ENCODE peak calls at places on chromosome 15, in eight cellular contexts. One of them, this sample, is unnamed.

GRCh38 chr15:59570364-59570763 is 41.2 kb upstream of the GCNT3 start:
- DNase-seq in WERI-Rb-1: no peak
- DNase-seq in SJSA1: no peak
- DNase-seq in AG10803: peak
- DNase-seq in mucosa of descending colon: peak
- DNase-seq in endodermal cell: no peak
- DNase-seq in NT2/D1: no peak
- DNase-seq in naive thymus-derived CD4-positive, alpha-beta T cell: no peak
- DNase-seq in this sample: no peak

GRCh38 chr15:56918907-56919707 is 663 bp downstream of the TCF12 start:
- DNase-seq in WERI-Rb-1: peak
- DNase-seq in SJSA1: peak
- DNase-seq in AG10803: peak
- DNase-seq in mucosa of descending colon: peak
- DNase-seq in endodermal cell: peak
- DNase-seq in NT2/D1: peak
- DNase-seq in naive thymus-derived CD4-positive, alpha-beta T cell: peak
- DNase-seq in this sample: peak

GRCh38 chr15:98155356-98155755 is 194.9 kb downstream of the ARRDC4 start:
- DNase-seq in WERI-Rb-1: no peak
- DNase-seq in SJSA1: no peak
- DNase-seq in AG10803: peak
- DNase-seq in mucosa of descending colon: no peak
- DNase-seq in endodermal cell: no peak
- DNase-seq in NT2/D1: no peak
- DNase-seq in naive thymus-derived CD4-positive, alpha-beta T cell: no peak
- DNase-seq in this sample: no peak

GRCh38 chr15:89090791-89091666 is 2.8 kb downstream of the ABHD2 start:
- DNase-seq in WERI-Rb-1: no peak
- DNase-seq in SJSA1: no peak
- DNase-seq in AG10803: peak
- DNase-seq in mucosa of descending colon: peak
- DNase-seq in endodermal cell: no peak
- DNase-seq in NT2/D1: no peak
- DNase-seq in naive thymus-derived CD4-positive, alpha-beta T cell: peak
- DNase-seq in this sample: peak

GRCh38 chr15:35852818-35853624 is 307.1 kb upstream of the DPH6 start:
- DNase-seq in WERI-Rb-1: no peak
- DNase-seq in SJSA1: no peak
- DNase-seq in AG10803: peak
- DNase-seq in mucosa of descending colon: no peak
- DNase-seq in endodermal cell: no peak
- DNase-seq in NT2/D1: no peak
- DNase-seq in naive thymus-derived CD4-positive, alpha-beta T cell: no peak
- DNase-seq in this sample: no peak

GRCh38 chr15:72306211-72306785 is 13.7 kb downstream of the CELF6 start:
- DNase-seq in WERI-Rb-1: peak
- DNase-seq in SJSA1: no peak
- DNase-seq in AG10803: peak
- DNase-seq in mucosa of descending colon: no peak
- DNase-seq in endodermal cell: peak
- DNase-seq in NT2/D1: peak
- DNase-seq in naive thymus-derived CD4-positive, alpha-beta T cell: peak
- DNase-seq in this sample: peak

GRCh38 chr15:36501063-36501678 is 78.3 kb upstream of the CDIN1 start:
- DNase-seq in WERI-Rb-1: peak
- DNase-seq in SJSA1: no peak
- DNase-seq in AG10803: peak
- DNase-seq in mucosa of descending colon: peak
- DNase-seq in endodermal cell: peak
- DNase-seq in NT2/D1: peak
- DNase-seq in naive thymus-derived CD4-positive, alpha-beta T cell: peak
- DNase-seq in this sample: peak

GRCh38 chr15:39851505-39852082 is 68.5 kb downstream of the GPR176 start:
- DNase-seq in WERI-Rb-1: no peak
- DNase-seq in SJSA1: no peak
- DNase-seq in AG10803: peak
- DNase-seq in mucosa of descending colon: no peak
- DNase-seq in endodermal cell: no peak
- DNase-seq in NT2/D1: no peak
- DNase-seq in naive thymus-derived CD4-positive, alpha-beta T cell: no peak
- DNase-seq in this sample: peak

GRCh38 chr15:62648954-62649353 is 393.6 kb upstream of the TPM1 start:
- DNase-seq in WERI-Rb-1: peak
- DNase-seq in SJSA1: no peak
- DNase-seq in AG10803: no peak
- DNase-seq in mucosa of descending colon: peak
- DNase-seq in endodermal cell: no peak
- DNase-seq in NT2/D1: no peak
- DNase-seq in naive thymus-derived CD4-positive, alpha-beta T cell: no peak
- DNase-seq in this sample: peak

GRCh38 chr15:33243869-33244268 is 49.4 kb upstream of the FMN1 start:
- DNase-seq in WERI-Rb-1: no peak
- DNase-seq in SJSA1: peak
- DNase-seq in AG10803: no peak
- DNase-seq in mucosa of descending colon: no peak
- DNase-seq in endodermal cell: no peak
- DNase-seq in NT2/D1: no peak
- DNase-seq in naive thymus-derived CD4-positive, alpha-beta T cell: no peak
- DNase-seq in this sample: peak

GRCh38 chr15:57156210-57156887 is 220.0 kb upstream of the CGNL1 start:
- DNase-seq in WERI-Rb-1: no peak
- DNase-seq in SJSA1: no peak
- DNase-seq in AG10803: peak
- DNase-seq in mucosa of descending colon: no peak
- DNase-seq in endodermal cell: no peak
- DNase-seq in NT2/D1: no peak
- DNase-seq in naive thymus-derived CD4-positive, alpha-beta T cell: no peak
- DNase-seq in this sample: no peak

GRCh38 chr15:85047271-85047948 is 65.8 kb downstream of the PDE8A start:
- DNase-seq in WERI-Rb-1: peak
- DNase-seq in SJSA1: peak
- DNase-seq in AG10803: peak
- DNase-seq in mucosa of descending colon: no peak
- DNase-seq in endodermal cell: no peak
- DNase-seq in NT2/D1: no peak
- DNase-seq in naive thymus-derived CD4-positive, alpha-beta T cell: no peak
- DNase-seq in this sample: peak

GRCh38 chr15:57969355-57969754 is 96.2 kb downstream of the ALDH1A2 start:
- DNase-seq in WERI-Rb-1: no peak
- DNase-seq in SJSA1: no peak
- DNase-seq in AG10803: no peak
- DNase-seq in mucosa of descending colon: peak
- DNase-seq in endodermal cell: no peak
- DNase-seq in NT2/D1: no peak
- DNase-seq in naive thymus-derived CD4-positive, alpha-beta T cell: no peak
- DNase-seq in this sample: peak

GRCh38 chr15:48717458-48717857 is 71.9 kb upstream of the FBN1 start:
- DNase-seq in WERI-Rb-1: no peak
- DNase-seq in SJSA1: no peak
- DNase-seq in AG10803: peak
- DNase-seq in mucosa of descending colon: no peak
- DNase-seq in endodermal cell: no peak
- DNase-seq in NT2/D1: no peak
- DNase-seq in naive thymus-derived CD4-positive, alpha-beta T cell: no peak
- DNase-seq in this sample: peak

GRCh38 chr15:55494927-55495326 is 13.1 kb downstream of the DNAAF4 start:
- DNase-seq in WERI-Rb-1: no peak
- DNase-seq in SJSA1: no peak
- DNase-seq in AG10803: no peak
- DNase-seq in mucosa of descending colon: no peak
- DNase-seq in endodermal cell: no peak
- DNase-seq in NT2/D1: no peak
- DNase-seq in naive thymus-derived CD4-positive, alpha-beta T cell: no peak
- DNase-seq in this sample: no peak

GRCh38 chr15:78174398-78174797 is 25.2 kb downstream of the IDH3A start:
- DNase-seq in WERI-Rb-1: no peak
- DNase-seq in SJSA1: no peak
- DNase-seq in AG10803: no peak
- DNase-seq in mucosa of descending colon: peak
- DNase-seq in endodermal cell: no peak
- DNase-seq in NT2/D1: no peak
- DNase-seq in naive thymus-derived CD4-positive, alpha-beta T cell: no peak
- DNase-seq in this sample: no peak

GRCh38 chr15:47265686-47266085 is 451.6 kb upstream of the SEMA6D start:
- DNase-seq in WERI-Rb-1: no peak
- DNase-seq in SJSA1: no peak
- DNase-seq in AG10803: no peak
- DNase-seq in mucosa of descending colon: no peak
- DNase-seq in endodermal cell: no peak
- DNase-seq in NT2/D1: no peak
- DNase-seq in naive thymus-derived CD4-positive, alpha-beta T cell: no peak
- DNase-seq in this sample: no peak
- H3K4me3 ChIP-seq in WERI-Rb-1: no peak
- H3K4me3 ChIP-seq in SJSA1: no peak
- H3K4me3 ChIP-seq in AG10803: no peak
- H3K4me3 ChIP-seq in mucosa of descending colon: no peak
- H3K4me3 ChIP-seq in endodermal cell: no peak
- H3K4me3 ChIP-seq in NT2/D1: no peak
- H3K4me3 ChIP-seq in naive thymus-derived CD4-positive, alpha-beta T cell: no peak
- H3K4me3 ChIP-seq in this sample: no peak

DNA sequence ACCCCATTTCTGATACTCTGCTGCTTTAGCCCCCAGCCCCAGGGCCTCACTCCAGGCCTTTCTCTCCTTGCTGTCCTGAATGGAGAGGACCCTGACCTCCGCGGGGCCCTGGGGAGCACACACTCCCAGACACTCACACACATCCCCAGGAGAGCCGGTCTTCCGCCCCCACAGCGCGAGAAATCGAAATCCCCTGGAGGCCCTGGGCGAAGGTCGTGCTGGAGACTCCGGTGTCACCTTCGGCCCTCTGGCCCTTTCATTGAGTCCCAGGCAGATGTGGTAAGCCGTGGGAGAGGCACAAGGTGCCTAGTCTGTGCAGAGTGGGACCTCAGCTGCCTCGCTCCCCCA is 844 bp upstream of the GOLGA8B start:
- DNase-seq in WERI-Rb-1: peak
- DNase-seq in SJSA1: no peak
- DNase-seq in AG10803: no peak
- DNase-seq in mucosa of descending colon: no peak
- DNase-seq in endodermal cell: peak
- DNase-seq in NT2/D1: no peak
- DNase-seq in naive thymus-derived CD4-positive, alpha-beta T cell: no peak
- DNase-seq in this sample: no peak
- H3K4me3 ChIP-seq in WERI-Rb-1: peak
- H3K4me3 ChIP-seq in SJSA1: peak
- H3K4me3 ChIP-seq in AG10803: peak
- H3K4me3 ChIP-seq in mucosa of descending colon: no peak
- H3K4me3 ChIP-seq in endodermal cell: peak
- H3K4me3 ChIP-seq in NT2/D1: peak
- H3K4me3 ChIP-seq in naive thymus-derived CD4-positive, alpha-beta T cell: peak
- H3K4me3 ChIP-seq in this sample: peak

GRCh38 chr15:32029409-32029861 is 880 bp upstream of the CHRNA7 start:
- DNase-seq in WERI-Rb-1: peak
- DNase-seq in SJSA1: no peak
- DNase-seq in AG10803: no peak
- DNase-seq in mucosa of descending colon: peak
- DNase-seq in endodermal cell: peak
- DNase-seq in NT2/D1: no peak
- DNase-seq in naive thymus-derived CD4-positive, alpha-beta T cell: no peak
- DNase-seq in this sample: no peak
- H3K4me3 ChIP-seq in WERI-Rb-1: peak
- H3K4me3 ChIP-seq in SJSA1: no peak
- H3K4me3 ChIP-seq in AG10803: no peak
- H3K4me3 ChIP-seq in mucosa of descending colon: no peak
- H3K4me3 ChIP-seq in endodermal cell: peak
- H3K4me3 ChIP-seq in NT2/D1: peak
- H3K4me3 ChIP-seq in naive thymus-derived CD4-positive, alpha-beta T cell: no peak
- H3K4me3 ChIP-seq in this sample: no peak

GRCh38 chr15:50426428-50426827 is 2.2 kb downstream of the USP8 start:
- DNase-seq in WERI-Rb-1: no peak
- DNase-seq in SJSA1: no peak
- DNase-seq in AG10803: no peak
- DNase-seq in mucosa of descending colon: no peak
- DNase-seq in endodermal cell: no peak
- DNase-seq in NT2/D1: no peak
- DNase-seq in naive thymus-derived CD4-positive, alpha-beta T cell: no peak
- DNase-seq in this sample: no peak

GRCh38 chr15:50424066-50424890 is at the start of gene USP8:
- DNase-seq in WERI-Rb-1: peak
- DNase-seq in SJSA1: peak
- DNase-seq in AG10803: peak
- DNase-seq in mucosa of descending colon: peak
- DNase-seq in endodermal cell: peak
- DNase-seq in NT2/D1: peak
- DNase-seq in naive thymus-derived CD4-positive, alpha-beta T cell: peak
- DNase-seq in this sample: peak

GRCh38 chr15:50431204-50431603 is 7.0 kb downstream of the USP8 start:
- DNase-seq in WERI-Rb-1: no peak
- DNase-seq in SJSA1: no peak
- DNase-seq in AG10803: peak
- DNase-seq in mucosa of descending colon: no peak
- DNase-seq in endodermal cell: no peak
- DNase-seq in NT2/D1: no peak
- DNase-seq in naive thymus-derived CD4-positive, alpha-beta T cell: no peak
- DNase-seq in this sample: no peak

GRCh38 chr15:50425219-50425618 is 1.0 kb downstream of the USP8 start:
- DNase-seq in WERI-Rb-1: no peak
- DNase-seq in SJSA1: no peak
- DNase-seq in AG10803: peak
- DNase-seq in mucosa of descending colon: no peak
- DNase-seq in endodermal cell: no peak
- DNase-seq in NT2/D1: no peak
- DNase-seq in naive thymus-derived CD4-positive, alpha-beta T cell: no peak
- DNase-seq in this sample: no peak
- H3K4me3 ChIP-seq in WERI-Rb-1: peak
- H3K4me3 ChIP-seq in SJSA1: peak
- H3K4me3 ChIP-seq in AG10803: peak
- H3K4me3 ChIP-seq in mucosa of descending colon: peak
- H3K4me3 ChIP-seq in endodermal cell: peak
- H3K4me3 ChIP-seq in NT2/D1: peak
- H3K4me3 ChIP-seq in naive thymus-derived CD4-positive, alpha-beta T cell: peak
- H3K4me3 ChIP-seq in this sample: peak

DNA sequence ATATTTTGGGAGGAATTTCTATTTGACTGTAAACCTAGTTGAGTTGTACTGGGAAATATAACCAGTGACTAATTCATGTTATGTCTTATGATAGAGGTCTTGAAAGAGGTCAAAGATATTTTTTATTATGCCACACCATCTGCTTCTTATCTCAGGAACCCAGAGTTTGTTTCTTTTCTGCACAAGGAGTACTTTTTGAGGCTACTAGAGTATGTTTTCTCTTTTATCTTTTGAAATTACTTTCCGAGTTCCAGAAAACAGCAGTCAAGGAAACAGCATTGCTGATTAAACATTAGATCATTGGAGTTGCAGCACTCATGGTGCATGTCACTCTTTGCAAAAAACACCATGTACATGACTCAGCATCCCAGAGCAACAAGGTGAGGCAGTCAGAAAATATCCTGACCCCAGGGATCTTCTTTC is 645.8 kb upstream of the NR2F2 start:
- DNase-seq in WERI-Rb-1: no peak
- DNase-seq in SJSA1: no peak
- DNase-seq in AG10803: peak
- DNase-seq in mucosa of descending colon: no peak
- DNase-seq in endodermal cell: no peak
- DNase-seq in NT2/D1: no peak
- DNase-seq in naive thymus-derived CD4-positive, alpha-beta T cell: no peak
- DNase-seq in this sample: peak
- H3K4me3 ChIP-seq in WERI-Rb-1: no peak
- H3K4me3 ChIP-seq in SJSA1: no peak
- H3K4me3 ChIP-seq in AG10803: no peak
- H3K4me3 ChIP-seq in mucosa of descending colon: no peak
- H3K4me3 ChIP-seq in endodermal cell: no peak
- H3K4me3 ChIP-seq in NT2/D1: no peak
- H3K4me3 ChIP-seq in naive thymus-derived CD4-positive, alpha-beta T cell: no peak
- H3K4me3 ChIP-seq in this sample: no peak

This sample was measured in fibroblast of pulmonary artery.